ENCODE peak calls at places on chromosomes 7 and 10, in ten cellular contexts. O, E, R, X, P, Y, M, N, J and D are unnamed samples. For H3K4me1, the result is how much of the 10 kb centered on the place peaks cover.

GRCh38 chr7:143318661-143319060 is 2.8 kb downstream of the CLCN1 start:
- DNase-seq in R (peak), N (no peak), J (peak), P (no peak), O (no peak), X (no peak), Y (no peak), M (no peak), E (no peak), D (no peak)

GRCh38 chr7:86949052-86949778 is 110.2 kb downstream of the ELAPOR2 start:
- DNase-seq in E (no peak), X (peak), M (no peak), J (no peak), N (no peak), Y (no peak), O (no peak), R (no peak), P (no peak), D (no peak)

GRCh38 chr10:3848005-3848767 is 63.2 kb upstream of the KLF6 start:
- DNase-seq in X (no peak), P (no peak), N (no peak), R (peak), Y (no peak), E (no peak), J (no peak), O (no peak), M (no peak), D (peak)

GRCh38 chr10:126749030-126749655 is 78.7 kb upstream of the C10orf90 start:
- DNase-seq in M (peak), O (peak), R (peak), J (peak), P (peak), Y (peak), X (peak), N (peak), E (peak), D (peak)

GRCh38 chr10:116737582-116738358 is 4.6 kb downstream of the HSPA12A start:
- DNase-seq in X (no peak), P (no peak), O (no peak), Y (peak), E (no peak), R (no peak), J (no peak), M (no peak), N (no peak), D (no peak)

GRCh38 chr10:19730848-19731247 is 85.4 kb upstream of the PLXDC2 start:
- DNase-seq in R (peak), O (no peak), X (no peak), M (no peak), E (no peak), Y (no peak), P (no peak), N (no peak), J (no peak), D (peak)

GRCh38 chr7:51639661-51640340 is 323.2 kb upstream of the COBL start:
- DNase-seq in P (no peak), N (no peak), O (no peak), R (no peak), X (no peak), J (no peak), M (no peak), Y (no peak), E (peak), D (peak)

GRCh38 chr7:18343047-18343446 is 152.5 kb upstream of the HDAC9 start:
- DNase-seq in O (no peak), P (no peak), X (no peak), M (no peak), R (no peak), E (no peak), N (no peak), J (no peak), Y (no peak), D (no peak)

GRCh38 chr10:78856421-78856820 is 212.3 kb upstream of the ZMIZ1 start:
- DNase-seq in J (peak), O (peak), Y (peak), E (no peak), M (peak), N (peak), X (no peak), R (no peak), P (no peak), D (no peak)

GRCh38 chr10:101014966-101015581 is 15.5 kb downstream of the LZTS2 start:
- DNase-seq in M (no peak), E (peak), P (no peak), Y (no peak), J (no peak), O (no peak), X (peak), R (peak), N (no peak), D (peak)

GRCh38 chr10:5583525-5584175 is 58.9 kb downstream of the CALML3 start:
- DNase-seq in Y (peak), X (peak), M (peak), P (peak), J (no peak), N (peak), O (peak), R (no peak), E (peak), D (no peak)

GRCh38 chr7:38858281-38858884 is 50.6 kb downstream of the VPS41 start:
- DNase-seq in O (no peak), X (no peak), J (no peak), E (peak), N (no peak), R (peak), M (no peak), P (no peak), Y (no peak), D (peak)

GRCh38 chr10:113471241-113471996 is 81.4 kb upstream of the HABP2 start:
- DNase-seq in P (no peak), E (no peak), O (no peak), N (no peak), Y (no peak), R (no peak), J (no peak), X (no peak), M (no peak), D (no peak)

GRCh38 chr7:1053816-1054370 is 9.5 kb downstream of the GPR146 start:
- DNase-seq in O (no peak), Y (no peak), N (peak), X (no peak), M (no peak), R (no peak), J (no peak), E (no peak), P (no peak), D (no peak)

GRCh38 chr7:1050956-1051690 is 6.8 kb downstream of the GPR146 start:
- DNase-seq in J (no peak), R (no peak), N (peak), E (no peak), X (no peak), M (no peak), O (no peak), P (no peak), Y (no peak), D (no peak)

GRCh38 chr7:1052031-1052818 is 7.9 kb downstream of the GPR146 start:
- DNase-seq in O (peak), J (no peak), R (no peak), N (peak), M (no peak), P (no peak), Y (no peak), X (no peak), E (no peak), D (no peak)

GRCh38 chr7:1054438-1055083 is 10.2 kb downstream of the GPR146 start:
- DNase-seq in P (no peak), E (no peak), J (no peak), M (no peak), Y (peak), N (peak), O (peak), X (no peak), R (no peak), D (no peak)

GRCh38 chr7:1053002-1053411 is 8.7 kb downstream of the GPR146 start:
- DNase-seq in N (peak), P (no peak), M (no peak), Y (no peak), O (peak), E (no peak), J (no peak), X (no peak), R (no peak), D (no peak)
- H3K4me1 ChIP-seq in N (under half), P (under half), M (half or more), Y (under half), O (half or more), E (under half), J (half or more), X (under half), R (under half), D (under half)

DNA sequence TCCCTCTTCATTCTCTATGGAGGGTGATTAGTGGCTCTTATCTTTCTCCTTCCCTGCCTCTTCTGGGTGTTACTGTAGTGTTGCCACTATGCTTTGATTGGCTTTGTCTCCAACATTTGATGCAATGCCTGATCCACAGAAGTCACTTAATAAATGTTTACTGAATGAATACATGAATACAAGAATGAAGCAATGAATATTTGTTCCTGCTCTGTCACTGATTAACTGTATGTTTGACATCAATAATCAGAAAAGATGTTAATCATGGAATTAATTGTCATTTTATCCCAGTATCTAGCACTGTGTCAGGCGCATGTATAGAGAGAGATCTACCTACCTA is 4.3 kb downstream of the ANK3 start:
- DNase-seq in P (no peak), E (peak), O (no peak), J (no peak), M (no peak), X (no peak), N (no peak), Y (no peak), R (no peak), D (no peak)
- H3K4me1 ChIP-seq in P (under half), E (half or more), O (under half), J (under half), M (under half), X (under half), N (under half), Y (under half), R (under half), D (under half)

DNA sequence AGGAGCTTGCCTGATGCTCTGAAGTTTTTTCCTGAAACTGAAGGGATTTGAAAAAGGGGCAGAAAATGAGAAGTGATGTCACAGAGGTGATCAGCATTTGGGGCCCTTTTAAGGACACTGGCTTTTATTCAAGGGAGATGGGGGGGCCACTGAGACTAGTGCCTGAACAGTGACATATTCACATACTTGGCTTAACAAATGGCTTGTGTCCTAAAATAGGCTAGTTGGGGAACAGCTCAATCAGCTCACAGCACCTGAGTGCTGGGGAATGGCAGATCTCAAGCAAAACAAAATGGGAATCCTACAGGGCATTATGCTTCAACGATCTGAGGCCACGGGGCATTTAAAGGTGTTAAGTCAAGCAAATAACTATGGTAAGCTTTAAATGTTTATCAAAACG is 90.1 kb downstream of the UBE2H start:
- DNase-seq in Y (no peak), E (no peak), J (no peak), O (peak), X (no peak), N (no peak), R (no peak), M (no peak), P (no peak), D (no peak)
- H3K4me1 ChIP-seq in Y (under half), E (under half), J (half or more), O (half or more), X (half or more), N (under half), R (under half), M (half or more), P (under half), D (under half)

GRCh38 chr10:102120142-102120986 is at the start of gene LDB1:
- DNase-seq in P (peak), Y (peak), O (peak), M (peak), J (peak), E (peak), R (peak), N (peak), X (peak), D (peak)
- H3K4me1 ChIP-seq in P (under half), Y (under half), O (under half), M (under half), J (half or more), E (under half), R (under half), N (under half), X (under half), D (under half)